ENCODE peak calls at places on chromosomes 6 and 20, in seven cellular contexts. S, H, J, O, D, K and R are unnamed samples.

GRCh38 chr20:5667703-5668528 is 82.3 kb upstream of the SHLD1 start:
- DNase-seq in S (no peak), H (no peak), J (no peak), O (no peak), D (no peak), K (peak), R (no peak)

GRCh38 chr6:129642322-129642721 is 67.7 kb downstream of the ARHGAP18 start:
- DNase-seq in S (no peak), H (no peak), J (no peak), O (no peak), D (no peak), K (no peak), R (no peak)

GRCh38 chr20:19986419-19986818 is 30.7 kb upstream of the NAA20 start:
- DNase-seq in S (no peak), H (no peak), J (no peak), O (no peak), D (no peak), K (no peak), R (no peak)

GRCh38 chr20:830011-830521 is 3.4 kb upstream of the FAM110A start:
- DNase-seq in S (no peak), H (no peak), J (no peak), O (no peak), D (no peak), K (no peak), R (no peak)

GRCh38 chr20:3209023-3209945 is at the start of gene ITPA:
- DNase-seq in S (peak), H (no peak), J (peak), O (peak), D (peak), K (peak), R (peak)

GRCh38 chr6:36280467-36280866 is 10.6 kb downstream of the PNPLA1 start:
- DNase-seq in S (no peak), H (no peak), J (no peak), O (no peak), D (no peak), K (peak), R (no peak)

GRCh38 chr6:96015791-96016776 is at the start of gene FUT9:
- DNase-seq in S (peak), H (no peak), J (no peak), O (no peak), D (peak), K (no peak), R (no peak)

GRCh38 chr20:32737371-32738223 is 5.7 kb downstream of the COMMD7 start:
- DNase-seq in S (no peak), H (peak), J (no peak), O (no peak), D (no peak), K (no peak), R (peak)

GRCh38 chr6:37314803-37315515 is 38.8 kb upstream of the RNF8 start:
- DNase-seq in S (no peak), H (no peak), J (no peak), O (no peak), D (peak), K (peak), R (no peak)

GRCh38 chr6:90466191-90466940 is 120.5 kb downstream of the MAP3K7 start:
- DNase-seq in S (no peak), H (no peak), J (no peak), O (no peak), D (no peak), K (peak), R (no peak)

GRCh38 chr6:37024665-37025337 is 19.3 kb downstream of the FGD2 start:
- DNase-seq in S (no peak), H (peak), J (peak), O (no peak), D (no peak), K (no peak), R (no peak)

GRCh38 chr20:41989935-41990635 is 371.9 kb upstream of the CHD6 start:
- DNase-seq in S (no peak), H (no peak), J (no peak), O (no peak), D (no peak), K (no peak), R (no peak)

GRCh38 chr6:152575621-152576150 is 61.5 kb downstream of the SYNE1 start:
- DNase-seq in S (no peak), H (no peak), J (no peak), O (no peak), D (no peak), K (peak), R (no peak)

GRCh38 chr6:40743226-40743625 is 156.1 kb upstream of the LRFN2 start:
- DNase-seq in S (no peak), H (no peak), J (no peak), O (no peak), D (no peak), K (no peak), R (no peak)

GRCh38 chr20:38342196-38342595 is 4.1 kb upstream of the LBP start:
- DNase-seq in S (no peak), H (no peak), J (no peak), O (no peak), D (no peak), K (no peak), R (no peak)

GRCh38 chr6:138374815-138375214 is 2.9 kb upstream of the SMIM28 start:
- DNase-seq in S (no peak), H (no peak), J (no peak), O (no peak), D (no peak), K (no peak), R (no peak)

GRCh38 chr6:5679696-5680494 is 326.8 kb downstream of the NRN1 start:
- DNase-seq in S (no peak), H (no peak), J (no peak), O (no peak), D (peak), K (no peak), R (no peak)

GRCh38 chr6:2127484-2127911 is 117.9 kb downstream of the GMDS start:
- DNase-seq in S (no peak), H (no peak), J (peak), O (peak), D (no peak), K (peak), R (peak)

DNA sequence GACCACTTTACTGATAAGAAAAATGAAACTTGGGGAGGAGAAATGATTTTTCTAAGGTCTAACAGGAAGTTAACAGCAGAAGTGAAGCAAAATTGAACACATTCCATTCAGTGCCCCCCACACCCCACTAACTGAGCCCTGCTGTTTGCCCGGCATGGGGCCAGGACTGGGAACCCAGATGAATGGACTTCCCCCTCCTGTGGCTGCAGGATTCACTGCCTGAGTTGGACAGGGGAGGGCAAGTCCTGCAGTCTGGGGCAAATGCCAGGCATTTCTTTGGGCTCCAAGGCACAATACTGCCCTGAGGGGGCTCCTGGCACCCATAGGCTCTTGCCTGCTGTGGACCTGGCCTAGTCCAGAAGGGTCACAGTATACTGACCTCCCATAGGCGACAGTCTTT is 28.3 kb downstream of the FYN start:
- DNase-seq in S (no peak), H (no peak), J (no peak), O (no peak), D (no peak), K (peak), R (no peak)
- TF ChIP-seq CTCF in S (no peak), H (peak), J (no peak), O (no peak), D (no peak), K (no peak), R (no peak)

GRCh38 chr6:43801489-43802181 is 31.6 kb downstream of the VEGFA start:
- DNase-seq in S (no peak), H (no peak), J (no peak), O (no peak), D (no peak), K (no peak), R (no peak)
- TF ChIP-seq CTCF in S (no peak), H (no peak), J (no peak), O (no peak), D (peak), K (no peak), R (no peak)

DNA sequence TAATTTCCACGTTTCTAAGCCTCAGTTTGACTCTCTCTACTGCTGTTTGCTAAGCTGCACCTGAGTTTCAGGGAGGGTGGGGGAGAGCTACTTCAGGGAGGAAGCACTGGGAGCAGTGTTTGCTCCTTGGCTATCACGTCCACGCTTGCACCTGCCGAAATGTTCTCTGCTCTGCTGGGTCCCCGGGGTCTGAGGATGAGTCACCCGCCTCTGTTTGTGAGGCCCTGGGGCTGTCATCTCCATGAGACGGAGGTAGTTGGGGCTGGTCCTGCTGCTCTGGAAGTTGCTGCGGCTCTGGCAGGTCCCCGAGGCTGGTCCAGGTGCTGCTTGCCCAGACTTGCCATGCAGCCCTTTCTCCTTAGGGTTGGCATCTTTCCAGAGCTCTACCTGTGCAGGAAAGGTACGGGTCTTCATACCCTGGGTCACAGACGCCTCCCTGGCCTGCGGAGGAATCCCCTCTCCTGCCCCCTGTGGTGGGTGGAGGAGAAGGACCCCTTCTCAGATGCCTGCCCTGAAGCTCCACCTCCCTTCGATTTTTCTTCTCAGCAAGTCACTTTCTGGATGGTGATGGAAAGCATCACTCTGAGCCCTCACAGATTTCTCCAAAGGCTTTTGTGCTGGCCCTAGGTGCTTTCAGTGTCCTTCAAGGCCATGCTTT is 220.1 kb downstream of the QKI start:
- DNase-seq in S (no peak), H (no peak), J (no peak), O (peak), D (no peak), K (no peak), R (no peak)
- TF ChIP-seq CTCF in S (no peak), H (no peak), J (no peak), O (no peak), D (no peak), K (no peak), R (no peak)

GRCh38 chr6:62889240-62889639 is 322.0 kb upstream of the FKBP1C start:
- DNase-seq in S (no peak), H (no peak), J (no peak), O (no peak), D (no peak), K (no peak), R (no peak)

DNA sequence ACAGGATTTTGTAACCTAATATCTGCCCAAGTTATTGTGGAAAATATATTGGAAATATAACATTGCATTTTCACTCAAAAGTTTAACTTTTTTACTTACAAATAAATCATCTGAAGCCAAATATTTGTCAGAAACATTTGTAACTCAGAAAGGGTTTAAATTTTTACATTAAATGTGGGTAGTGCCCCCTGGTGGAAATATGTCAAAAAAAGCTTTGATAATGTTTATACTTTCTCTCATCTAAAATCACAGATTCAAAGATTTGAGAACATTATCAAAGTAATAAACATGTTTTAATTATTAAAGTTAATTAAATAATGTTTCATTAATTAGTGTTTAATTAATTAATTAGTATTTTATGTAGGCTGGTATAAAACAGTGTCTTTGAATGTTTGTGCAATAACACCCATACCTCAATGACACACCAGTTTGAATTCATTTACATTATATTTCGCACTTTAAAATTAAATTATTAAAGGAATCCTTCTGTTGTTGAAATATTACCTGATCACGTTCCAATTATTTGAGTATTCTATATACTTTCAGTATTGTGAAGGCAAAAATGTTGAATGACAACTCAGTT is 320.1 kb upstream of the FKBP1C start:
- DNase-seq in S (no peak), H (no peak), J (no peak), O (no peak), D (no peak), K (peak), R (no peak)
- TF ChIP-seq CTCF in S (peak), H (peak), J (peak), O (no peak), D (peak), K (peak), R (no peak)

DNA sequence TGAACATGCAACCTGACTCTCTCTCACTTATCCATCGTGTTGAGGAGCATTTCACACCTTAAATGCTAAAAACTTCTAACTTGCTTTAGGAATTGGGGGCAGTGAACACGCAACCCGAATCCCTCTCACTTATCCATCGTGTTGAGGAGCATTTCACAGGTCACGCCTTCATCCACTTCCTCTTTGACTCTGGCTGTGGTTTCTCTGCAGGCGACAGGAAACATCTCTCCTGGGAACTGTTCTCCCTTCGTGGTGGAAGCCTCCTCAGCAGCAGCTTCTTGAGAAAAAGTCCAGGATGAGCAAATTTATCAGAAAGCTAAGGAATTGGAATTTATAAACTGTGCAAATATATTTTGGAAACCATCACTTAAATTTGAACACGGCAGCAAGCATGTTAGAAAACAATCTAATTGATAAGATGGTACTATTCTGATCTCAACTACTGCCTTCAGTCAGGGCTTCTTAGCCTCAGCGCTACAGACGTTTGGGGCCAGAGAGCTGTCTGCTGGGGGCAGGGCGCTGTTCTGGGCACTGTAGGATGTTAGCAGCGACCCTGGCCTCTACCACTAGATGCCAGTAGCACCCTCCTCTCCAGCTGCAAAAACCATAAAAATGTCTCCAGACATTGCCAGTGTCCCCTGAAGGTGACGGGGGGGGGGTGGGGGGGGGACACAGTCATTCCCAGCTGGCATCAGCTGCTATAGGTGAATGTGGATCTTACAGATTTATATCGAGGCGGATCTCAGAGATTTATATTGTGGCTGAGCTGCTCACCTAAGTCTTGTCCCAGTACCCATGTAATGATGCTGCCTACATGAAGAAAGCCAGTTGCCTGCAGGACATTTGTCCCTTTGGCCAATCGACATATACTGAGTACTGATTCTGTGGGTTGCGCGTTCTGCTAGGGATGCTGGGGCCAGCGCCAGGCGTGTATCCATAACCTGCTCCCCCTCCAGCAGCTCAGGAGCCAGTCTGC is 26.2 kb downstream of the CTCFL start:
- DNase-seq in S (no peak), H (no peak), J (no peak), O (peak), D (peak), K (peak), R (no peak)
- TF ChIP-seq CTCF in S (no peak), H (peak), J (peak), O (no peak), D (peak), K (peak), R (peak)

GRCh38 chr20:39778847-39779641 is 816.9 kb downstream of the DHX35 start:
- DNase-seq in S (no peak), H (no peak), J (no peak), O (no peak), D (no peak), K (no peak), R (no peak)
- TF ChIP-seq CTCF in S (no peak), H (no peak), J (no peak), O (no peak), D (no peak), K (no peak), R (no peak)